ENCODE peak calls at places on chromosomes 5 and 9, in seven cellular contexts. O is stomach, Q is gastrocnemius medialis, S is OCI-LY7, V is lung, U is mammary epithelial cell, Z is right atrium auricular region. D is an unnamed sample.
A peak's percentile ranks its signal among the peaks of the same experiment; 100 is the strongest.

GRCh38 chr5:125526940-125527339 is 780.5 kb upstream of the ZNF608 start:
- DNase-seq in U (peak; percentile 16), V (no peak), O (no peak), S (no peak), Z (no peak), Q (no peak), D (no peak)

GRCh38 chr9:86614871-86615849 is 260.9 kb upstream of the TUT7 start:
- DNase-seq in Q (no peak), U (peak; percentile 35), O (no peak), S (peak; percentile 13), V (no peak), Z (no peak), D (peak; percentile 9)

GRCh38 chr5:153372433-153373167 is 117.9 kb upstream of the GRIA1 start:
- DNase-seq in O (no peak), U (peak; percentile 4), V (no peak), Z (no peak), Q (no peak), S (no peak), D (no peak)

GRCh38 chr5:126938461-126938860 is 91.9 kb downstream of the MARCHF3 start:
- DNase-seq in V (no peak), Q (no peak), O (no peak), Z (no peak), U (peak; percentile 64), S (no peak), D (no peak)

GRCh38 chr5:78509884-78510769 is 138.4 kb downstream of the LHFPL2 start:
- DNase-seq in S (peak; percentile 71), V (peak; percentile 70), Q (peak; percentile 43), O (peak; percentile 85), U (peak; percentile 43), Z (peak; percentile 74), D (peak; percentile 70)

GRCh38 chr9:99104459-99105151 is at the start of gene TGFBR1:
- DNase-seq in O (peak; percentile 94), Q (peak; percentile 87), S (peak; percentile 95), Z (peak; percentile 91), U (peak; percentile 89), V (peak; percentile 92), D (peak; percentile 96)

GRCh38 chr5:57445715-57446037 is 36.9 kb downstream of the ACTBL2 start:
- DNase-seq in U (no peak), O (no peak), V (no peak), Z (no peak), S (no peak), Q (no peak), D (no peak)

GRCh38 chr5:54658014-54658413 is 140.5 kb downstream of the SNX18 start:
- DNase-seq in O (no peak), Z (no peak), U (peak; percentile 83), Q (no peak), S (no peak), V (no peak), D (no peak)

GRCh38 chr9:127898433-127899199 is 787 bp downstream of the ST6GALNAC6 start:
- DNase-seq in V (no peak), Z (peak; percentile 80), U (no peak), Q (no peak), S (peak; percentile 33), O (no peak), D (no peak)

GRCh38 chr5:84080908-84081307 is 303.8 kb downstream of the EDIL3 start:
- DNase-seq in Q (no peak), Z (no peak), V (no peak), O (no peak), S (no peak), U (no peak), D (no peak)

GRCh38 chr5:151068571-151069197 is 12.2 kb downstream of the TNIP1 start:
- DNase-seq in Z (no peak), U (no peak), Q (peak; percentile 53), V (no peak), S (no peak), O (no peak), D (peak; percentile 74)

GRCh38 chr9:96510258-96510657 is 60.3 kb downstream of the HABP4 start:
- DNase-seq in S (no peak), U (no peak), V (no peak), O (no peak), Z (no peak), Q (no peak), D (no peak)

GRCh38 chr9:114386886-114387677 is 700 bp downstream of the AKNA start:
- DNase-seq in Q (no peak), Z (no peak), O (peak; percentile 49), U (no peak), V (no peak), S (no peak), D (peak; percentile 35)

GRCh38 chr5:172479034-172479783 is 24.9 kb upstream of the SH3PXD2B start:
- DNase-seq in O (peak; percentile 83), Z (peak; percentile 91), V (peak; percentile 79), S (peak; percentile 75), U (peak; percentile 79), Q (peak; percentile 70), D (peak; percentile 86)

GRCh38 chr5:93017854-93018253 is 563.2 kb downstream of the NR2F1-AS1 start:
- DNase-seq in Z (no peak), S (no peak), V (no peak), O (no peak), U (peak; percentile 90), Q (no peak), D (no peak)

GRCh38 chr9:72315089-72315509 is 49.9 kb downstream of the ZFAND5 start:
- DNase-seq in Q (peak; percentile 64), U (peak; percentile 25), S (no peak), O (peak; percentile 74), Z (peak; percentile 68), V (peak; percentile 56), D (peak; percentile 14)

GRCh38 chr9:96423322-96423984 is 5.3 kb upstream of the ZNF367 start:
- DNase-seq in Q (no peak), S (no peak), O (no peak), Z (no peak), U (no peak), V (no peak), D (no peak)

GRCh38 chr9:136694163-136694864 is 7.1 kb upstream of the AGPAT2 start:
- DNase-seq in U (peak; percentile 37), Q (peak; percentile 46), S (no peak), O (peak; percentile 79), V (peak; percentile 76), Z (no peak), D (peak; percentile 38)

GRCh38 chr5:135973323-135974018 is 18.7 kb upstream of the LECT2 start:
- DNase-seq in V (no peak), U (peak; percentile 34), Z (no peak), S (no peak), O (no peak), Q (peak; percentile 31), D (no peak)

GRCh38 chr9:37675661-37676060 is 24.9 kb downstream of the FRMPD1 start:
- DNase-seq in Q (no peak), V (no peak), S (no peak), O (no peak), U (no peak), Z (no peak), D (no peak)

GRCh38 chr5:52880541-52880940 is 92.8 kb downstream of the ITGA1 start:
- DNase-seq in O (no peak), Z (no peak), V (no peak), U (no peak), Q (no peak), S (no peak), D (no peak)

GRCh38 chr9:134655591-134656333 is 14.2 kb downstream of the COL5A1 start:
- DNase-seq in Z (no peak), Q (no peak), O (no peak), U (no peak), S (no peak), V (no peak), D (no peak)

GRCh38 chr5:155343468-155343867 is 329.9 kb downstream of the KIF4B start:
- DNase-seq in S (no peak), O (no peak), Z (no peak), U (peak; percentile 21), Q (no peak), V (no peak), D (no peak)

DNA sequence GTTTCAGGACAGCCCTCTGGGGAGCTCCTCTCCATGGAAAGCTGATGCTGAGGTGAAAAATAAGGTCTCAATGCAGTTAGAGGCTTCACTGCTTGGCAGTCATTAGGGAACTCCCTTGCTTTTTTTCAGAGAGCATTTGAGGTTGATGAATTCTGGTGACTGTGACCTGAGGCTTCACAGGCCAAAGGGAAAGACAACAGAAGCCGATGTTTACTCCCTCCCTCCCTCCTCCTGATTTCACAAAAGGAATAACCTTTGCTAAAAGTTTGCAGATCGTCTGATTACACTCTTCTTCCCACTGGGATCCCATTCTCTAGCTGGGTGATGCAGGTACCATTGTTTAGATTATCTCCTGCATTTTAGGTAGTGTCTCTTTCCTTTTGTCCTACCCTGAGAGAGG is 329.4 kb downstream of the KIF4B start:
- DNase-seq in Q (no peak), O (no peak), S (no peak), V (no peak), Z (no peak), U (no peak), D (no peak)
- H3K4me3 ChIP-seq in Q (no peak overlapping the region), O (no peak overlapping the region), S (no peak overlapping the region), V (no peak overlapping the region), Z (no peak overlapping the region), U (no peak overlapping the region), D (no peak overlapping the region)

DNA sequence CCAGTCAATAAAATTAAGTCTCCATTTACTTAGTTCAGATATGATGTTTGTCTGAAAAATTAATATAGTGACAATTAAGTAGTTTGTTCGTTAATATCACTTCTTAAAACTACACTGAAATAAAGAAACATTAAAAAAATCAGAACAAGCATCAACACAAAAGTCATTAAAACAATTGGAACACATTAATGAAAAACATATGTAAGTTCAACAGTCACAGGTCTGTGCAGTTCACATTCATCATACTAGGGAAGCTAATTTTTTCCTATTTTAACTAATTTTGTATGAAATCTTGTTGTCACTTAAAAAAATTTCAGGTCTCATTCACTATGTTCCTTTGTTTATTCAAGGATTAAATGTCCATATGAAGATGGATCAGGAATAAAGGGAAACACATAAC is 22.5 kb downstream of the POC5 start:
- DNase-seq in O (no peak), Q (no peak), Z (no peak), V (no peak), U (no peak), S (no peak), D (no peak)
- TF ChIP-seq CTCF in O (no peak), Q (no peak), Z (no peak), V (no peak), U (no peak), S (no peak), D (no peak)

GRCh38 chr5:116454417-116454927 is 120.2 kb downstream of the SEMA6A start:
- DNase-seq in O (no peak), S (no peak), V (no peak), U (peak; percentile 30), Z (no peak), Q (no peak), D (peak; percentile 77)
- H3K4me3 ChIP-seq in O (no peak overlapping the region), S (no peak overlapping the region), V (no peak overlapping the region), U (no peak overlapping the region), Z (no peak overlapping the region), Q (no peak overlapping the region), D (no peak overlapping the region)

GRCh38 chr5:154773314-154773713 is 18.1 kb downstream of the LARP1 start:
- DNase-seq in U (no peak), Q (no peak), Z (no peak), V (no peak), S (no peak), O (no peak), D (no peak)

GRCh38 chr5:154778534-154778933 is 23.4 kb downstream of the LARP1 start:
- DNase-seq in Z (no peak), S (no peak), U (no peak), O (no peak), Q (peak; percentile 78), V (no peak), D (no peak)

GRCh38 chr5:154779105-154779504 is 23.9 kb downstream of the LARP1 start:
- DNase-seq in U (peak; percentile 84), S (no peak), V (no peak), Z (no peak), Q (peak; percentile 79), O (no peak), D (no peak)

GRCh38 chr5:154780128-154780527 is 25.0 kb downstream of the LARP1 start:
- DNase-seq in O (no peak), U (no peak), Z (no peak), S (no peak), V (no peak), Q (no peak), D (peak; percentile 48)

GRCh38 chr5:154776167-154776566 is 21.0 kb downstream of the LARP1 start:
- DNase-seq in Q (no peak), S (no peak), O (no peak), Z (no peak), U (no peak), V (no peak), D (no peak)
- TF ChIP-seq CTCF in Q (no peak), S (no peak), O (no peak), Z (no peak), U (no peak), V (no peak), D (no peak)

D was measured in GM12865.